ENCODE peak calls at places on chromosome 6, in nine cellular contexts. M is HCT116, F is BJ, G is brain microvascular endothelial cell, R is lung, L is endothelial cell, S is heart right ventricle, X is GM20000, K is B cell. I is an unnamed sample.

GRCh38 chr6:158754738-158755137 is 64.4 kb downstream of the EZR start:
- DNase-seq in M (no peak), F (no peak), G (no peak), R (no peak), L (no peak), S (no peak), X (no peak), K (no peak), I (no peak)

GRCh38 chr6:24990227-24990843 is 54.6 kb upstream of the RIPOR2 start:
- DNase-seq in M (no peak), F (no peak), G (peak), R (no peak), L (no peak), S (no peak), X (no peak), K (peak), I (no peak)

GRCh38 chr6:47168176-47168575 is 126.0 kb upstream of the ADGRF1 start:
- DNase-seq in M (peak), F (peak), G (peak), R (peak), L (no peak), S (no peak), X (no peak), K (no peak), I (peak)

GRCh38 chr6:46201701-46202100 is 30.9 kb upstream of the ENPP5 start:
- DNase-seq in M (no peak), F (no peak), G (no peak), R (no peak), L (no peak), S (no peak), X (no peak), K (no peak), I (no peak)

GRCh38 chr6:13661647-13662046 is 46.5 kb downstream of the NOL7 start:
- DNase-seq in M (no peak), F (no peak), G (no peak), R (no peak), L (no peak), S (no peak), X (no peak), K (no peak), I (no peak)

GRCh38 chr6:27168586-27169443 is 78.7 kb upstream of the PRSS16 start:
- DNase-seq in M (no peak), F (peak), G (peak), R (no peak), L (no peak), S (no peak), X (no peak), K (no peak), I (no peak)

GRCh38 chr6:27894839-27895762 is 17.1 kb downstream of the OR2B2 start:
- DNase-seq in M (peak), F (no peak), G (peak), R (peak), L (peak), S (peak), X (peak), K (peak), I (peak)

GRCh38 chr6:7827142-7827541 is 83.4 kb downstream of the TXNDC5 start:
- DNase-seq in M (no peak), F (no peak), G (peak), R (no peak), L (no peak), S (no peak), X (no peak), K (no peak), I (no peak)

GRCh38 chr6:116328528-116328903 is 42.2 kb upstream of the DSE start:
- DNase-seq in M (no peak), F (peak), G (no peak), R (no peak), L (no peak), S (no peak), X (no peak), K (no peak), I (no peak)

GRCh38 chr6:143575840-143576498 is 64.4 kb upstream of the FUCA2 start:
- DNase-seq in M (no peak), F (no peak), G (no peak), R (no peak), L (no peak), S (no peak), X (no peak), K (no peak), I (no peak)

GRCh38 chr6:152575621-152576150 is 61.5 kb downstream of the SYNE1 start:
- DNase-seq in M (no peak), F (peak), G (no peak), R (no peak), L (no peak), S (no peak), X (no peak), K (no peak), I (no peak)

GRCh38 chr6:44538131-44538835 is 150.8 kb downstream of the CDC5L start:
- DNase-seq in M (no peak), F (no peak), G (no peak), R (no peak), L (no peak), S (no peak), X (no peak), K (no peak), I (no peak)

GRCh38 chr6:142694054-142694453 is 250.9 kb downstream of the HIVEP2 start:
- DNase-seq in M (no peak), F (peak), G (peak), R (no peak), L (no peak), S (no peak), X (no peak), K (no peak), I (no peak)

GRCh38 chr6:104483225-104483834 is 376.4 kb downstream of the HACE1 start:
- DNase-seq in M (peak), F (no peak), G (no peak), R (no peak), L (no peak), S (no peak), X (no peak), K (no peak), I (no peak)

GRCh38 chr6:131116755-131117360 is 18.4 kb upstream of the AKAP7 start:
- DNase-seq in M (peak), F (no peak), G (peak), R (no peak), L (peak), S (peak), X (peak), K (peak), I (no peak)

GRCh38 chr6:140663772-140664171 is 1289.3 kb upstream of the CITED2 start:
- DNase-seq in M (no peak), F (no peak), G (no peak), R (no peak), L (no peak), S (no peak), X (no peak), K (no peak), I (no peak)

GRCh38 chr6:73984851-73985250 is 288.8 kb downstream of the CD109 start:
- DNase-seq in M (no peak), F (peak), G (no peak), R (no peak), L (no peak), S (no peak), X (no peak), K (no peak), I (no peak)

DNA sequence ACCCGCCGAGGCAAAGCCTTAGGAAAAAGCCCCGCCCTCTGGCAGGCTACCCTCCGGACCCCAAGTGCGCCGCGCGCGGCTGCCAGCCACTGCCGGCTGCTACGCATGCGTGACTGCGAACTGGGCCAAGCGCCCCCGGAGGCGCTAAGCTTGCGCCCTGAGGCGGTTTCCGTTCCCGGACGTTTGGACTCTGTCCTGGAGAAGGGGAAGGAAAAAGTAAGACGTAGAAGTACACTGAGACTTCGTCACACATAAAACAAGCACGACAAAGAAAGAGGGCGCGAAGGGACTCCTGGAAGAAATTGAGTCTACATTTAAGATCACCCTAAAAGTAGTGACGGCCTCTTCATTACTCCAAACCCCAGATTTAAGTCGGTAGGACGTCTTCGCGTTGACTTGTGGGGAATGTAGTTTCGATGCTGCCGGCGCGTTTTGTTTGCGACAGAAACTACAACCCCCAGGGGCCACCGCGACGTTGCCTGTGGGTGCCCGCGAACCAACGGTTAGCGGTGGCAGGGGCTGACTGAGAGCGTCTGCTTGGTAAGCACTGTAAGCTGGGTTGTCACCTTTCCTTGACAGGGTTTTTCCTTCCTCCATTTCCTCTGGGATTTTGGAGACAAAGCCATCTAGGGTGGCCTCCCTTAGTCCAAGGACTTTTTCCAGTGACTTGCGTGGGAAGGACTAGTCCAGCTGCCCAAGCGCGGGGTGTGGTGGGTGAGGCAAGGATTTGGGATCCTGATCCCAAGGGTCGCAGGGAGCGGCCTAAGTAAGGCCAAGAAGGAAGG is at the start of gene CEP57L1:
- DNase-seq in M (peak), F (peak), G (peak), R (peak), L (peak), S (peak), X (peak), K (peak), I (peak)
- TF ChIP-seq CTCF in M (no peak), F (peak), G (peak), R (no peak), L (no peak), S (peak), X (no peak), K (no peak), I (no peak)

GRCh38 chr6:5422321-5422915 is 161.1 kb downstream of the FARS2 start:
- DNase-seq in M (peak), F (no peak), G (peak), R (no peak), L (peak), S (no peak), X (peak), K (peak), I (no peak)
- TF ChIP-seq CTCF in M (peak), F (peak), G (peak), R (no peak), L (no peak), S (peak), X (peak), K (peak), I (no peak)

GRCh38 chr6:118252474-118252873 is 295.6 kb upstream of the PLN start:
- DNase-seq in M (no peak), F (no peak), G (no peak), R (no peak), L (no peak), S (no peak), X (peak), K (no peak), I (no peak)
- TF ChIP-seq CTCF in M (peak), F (no peak), G (no peak), R (no peak), L (no peak), S (no peak), X (no peak), K (no peak), I (no peak)

GRCh38 chr6:41437604-41438003 is 102.2 kb downstream of the NCR2 start:
- DNase-seq in M (no peak), F (no peak), G (no peak), R (no peak), L (no peak), S (no peak), X (no peak), K (no peak), I (no peak)
- TF ChIP-seq CTCF in M (no peak), F (no peak), G (no peak), R (no peak), L (no peak), S (no peak), X (no peak), K (no peak), I (no peak)